ENCODE peak calls at places on chromosomes 2 and 18, in seven cellular contexts. T, B, M, X, G, J and N are unnamed samples. For H3F3A and H3K4me1, the result is how much of the 10 kb centered on the place peaks cover.

GRCh38 chr2:75560768-75561565 is at the start of gene EVA1A:
- DNase-seq in G (peak), J (peak), B (peak), X (peak), M (peak), T (peak), N (peak)

GRCh38 chr2:235939471-235939870 is 228.7 kb downstream of the GBX2 start:
- DNase-seq in G (peak), X (no peak), B (no peak), M (no peak), J (no peak), T (no peak), N (no peak)

GRCh38 chr2:10183146-10183675 is 60.7 kb downstream of the RRM2 start:
- DNase-seq in B (no peak), J (no peak), G (no peak), M (no peak), T (peak), X (no peak), N (no peak)

GRCh38 chr18:55385770-55386169 is 202.2 kb downstream of the TCF4 start:
- DNase-seq in J (no peak), X (no peak), G (no peak), B (no peak), M (no peak), T (no peak), N (no peak)

GRCh38 chr2:231160701-231161100 is 35.9 kb upstream of the HTR2B start:
- DNase-seq in J (no peak), T (no peak), B (no peak), G (peak), M (no peak), X (no peak), N (no peak)

GRCh38 chr18:64119916-64120315 is 29.0 kb downstream of the LINC00305 start:
- DNase-seq in X (no peak), M (peak), B (peak), T (no peak), G (peak), J (no peak), N (no peak)

GRCh38 chr18:41745166-41746049 is 209.6 kb upstream of the PIK3C3 start:
- DNase-seq in T (peak), B (peak), J (peak), X (peak), M (peak), G (peak), N (peak)

GRCh38 chr2:182406221-182406620 is 20.6 kb downstream of the PDE1A start:
- DNase-seq in M (no peak), G (peak), B (no peak), X (no peak), J (no peak), T (no peak), N (no peak)

GRCh38 chr2:108594982-108595464 is 60.8 kb downstream of the LIMS1 start:
- DNase-seq in X (peak), J (no peak), B (no peak), G (peak), T (no peak), M (peak), N (peak)

GRCh38 chr18:57150828-57151227 is 3.9 kb downstream of the BOD1L2 start:
- DNase-seq in J (peak), G (no peak), T (peak), B (peak), M (no peak), X (no peak), N (no peak)

GRCh38 chr2:27445155-27445554 is 3.0 kb downstream of the KRTCAP3 start:
- DNase-seq in M (no peak), G (no peak), T (no peak), X (no peak), J (no peak), B (no peak), N (no peak)

GRCh38 chr18:59763541-59764136 is 66.4 kb upstream of the CCBE1 start:
- DNase-seq in J (no peak), G (no peak), T (no peak), X (no peak), B (no peak), M (no peak), N (no peak)

GRCh38 chr18:41389936-41390667 is 564.9 kb upstream of the PIK3C3 start:
- DNase-seq in B (no peak), T (no peak), X (no peak), J (no peak), M (peak), G (no peak), N (no peak)

GRCh38 chr2:86372641-86373502 is 35.4 kb upstream of the REEP1 start:
- DNase-seq in M (peak), G (peak), X (no peak), J (peak), T (peak), B (peak), N (peak)

GRCh38 chr2:69601179-69601612 is 42.3 kb downstream of the AAK1 start:
- DNase-seq in B (no peak), T (no peak), M (peak), X (no peak), J (no peak), G (peak), N (peak)

GRCh38 chr2:151302879-151303278 is 13.4 kb upstream of the NMI start:
- DNase-seq in G (peak), X (no peak), T (no peak), J (no peak), M (no peak), B (no peak), N (no peak)

GRCh38 chr2:167925775-167926174 is 321.6 kb downstream of the STK39 start:
- DNase-seq in T (peak), G (no peak), M (no peak), J (no peak), X (no peak), B (no peak), N (no peak)

GRCh38 chr2:23361185-23361584 is 23.8 kb upstream of the KLHL29 start:
- DNase-seq in G (no peak), X (no peak), B (no peak), M (no peak), J (no peak), T (no peak), N (no peak)

GRCh38 chr18:49486617-49486958 is 446 bp downstream of the C18orf32 start:
- DNase-seq in B (no peak), J (peak), X (no peak), M (no peak), G (peak), T (no peak), N (no peak)

GRCh38 chr18:49490246-49490762 is 3.3 kb upstream of the C18orf32 start:
- DNase-seq in J (no peak), T (no peak), G (peak), X (no peak), M (no peak), B (no peak), N (no peak)

GRCh38 chr18:49491534-49491856 is 4.5 kb upstream of the C18orf32 start:
- DNase-seq in B (no peak), M (no peak), T (no peak), X (no peak), J (no peak), G (no peak), N (no peak)

GRCh38 chr18:49486959-49487710 is at the start of gene C18orf32:
- DNase-seq in G (peak), T (peak), X (peak), B (peak), M (peak), J (peak), N (peak)

GRCh38 chr18:49487711-49488310 is 777 bp upstream of the C18orf32 start:
- DNase-seq in T (no peak), X (no peak), J (peak), M (no peak), B (no peak), G (no peak), N (no peak)
- H3F3A ChIP-seq in T (under half), X (half or more), J (half or more), M (under half), B (under half), G (half or more), N (half or more)

GRCh38 chr2:190320696-190321095 is 1.1 kb upstream of the HIBCH start:
- DNase-seq in M (no peak), G (no peak), B (no peak), J (no peak), X (no peak), T (no peak), N (no peak)
- H3K27ac ChIP-seq in M (no peak), G (no peak), B (no peak), J (no peak), X (no peak), T (peak), N (no peak)

GRCh38 chr18:48535956-48536355 is 2.9 kb upstream of the CTIF start:
- DNase-seq in J (no peak), G (no peak), B (no peak), X (no peak), M (no peak), T (no peak), N (no peak)

GRCh38 chr18:48531979-48532378 is 6.9 kb upstream of the CTIF start:
- DNase-seq in M (no peak), X (no peak), B (no peak), T (no peak), G (no peak), J (no peak), N (no peak)

GRCh38 chr18:48531082-48531403 is 7.8 kb upstream of the CTIF start:
- DNase-seq in J (no peak), G (no peak), X (no peak), T (no peak), B (no peak), M (no peak), N (no peak)

GRCh38 chr18:48534364-48534763 is 4.5 kb upstream of the CTIF start:
- DNase-seq in T (no peak), J (no peak), G (peak), M (no peak), X (no peak), B (no peak), N (no peak)

DNA sequence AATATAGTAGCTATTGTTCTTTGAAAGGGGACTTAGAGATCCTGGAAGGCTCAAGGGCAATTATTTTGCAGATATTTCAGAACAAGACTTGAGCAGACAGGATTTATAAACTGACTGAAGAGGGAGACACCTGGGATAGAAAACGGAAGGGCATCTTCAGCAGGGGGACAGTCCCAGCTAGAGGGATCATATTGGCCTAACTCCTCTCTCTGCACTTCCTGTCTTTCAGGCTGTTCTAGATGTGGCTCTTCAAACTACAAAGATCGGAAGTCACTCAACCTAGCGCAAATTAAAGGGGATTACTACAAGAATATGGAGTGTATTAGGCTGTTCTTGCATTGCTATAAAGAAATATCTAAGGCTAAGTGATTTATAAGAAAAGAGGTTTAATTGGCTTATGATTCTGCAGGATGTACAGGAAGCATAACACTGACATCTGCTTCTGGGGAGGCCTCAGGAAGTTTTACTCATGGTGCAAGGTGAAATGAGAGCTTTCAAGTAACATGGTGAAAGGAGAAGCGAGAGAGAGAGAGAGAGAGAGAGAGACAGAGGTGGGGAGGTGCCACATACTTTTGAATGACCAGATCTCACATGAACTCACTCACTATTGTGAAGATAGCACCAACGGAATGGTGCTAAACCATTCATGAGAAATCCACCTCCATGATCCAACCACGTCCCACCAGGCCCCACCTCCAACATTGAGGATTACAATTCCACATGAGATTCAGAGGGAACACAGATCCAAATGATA is 5.3 kb upstream of the CTIF start:
- DNase-seq in G (no peak), M (no peak), T (no peak), J (no peak), B (no peak), X (no peak), N (no peak)
- H3K4me1 ChIP-seq in G (under half), M (under half), T (under half), J (under half), B (under half), X (under half), N (under half)

GRCh38 chr2:64111426-64111825 is 32.8 kb downstream of the PELI1 start:
- DNase-seq in G (peak), M (no peak), T (no peak), J (no peak), B (no peak), X (no peak), N (no peak)
- H3F3A ChIP-seq in G (under half), M (under half), T (under half), J (under half), B (under half), X (under half), N (under half)

GRCh38 chr2:239285932-239286230 is 114.9 kb downstream of the HDAC4 start:
- DNase-seq in T (no peak), M (no peak), B (no peak), J (no peak), G (no peak), X (no peak), N (no peak)
- H3K27ac ChIP-seq in T (no peak), M (no peak), B (no peak), J (no peak), G (no peak), X (no peak), N (no peak)

DNA sequence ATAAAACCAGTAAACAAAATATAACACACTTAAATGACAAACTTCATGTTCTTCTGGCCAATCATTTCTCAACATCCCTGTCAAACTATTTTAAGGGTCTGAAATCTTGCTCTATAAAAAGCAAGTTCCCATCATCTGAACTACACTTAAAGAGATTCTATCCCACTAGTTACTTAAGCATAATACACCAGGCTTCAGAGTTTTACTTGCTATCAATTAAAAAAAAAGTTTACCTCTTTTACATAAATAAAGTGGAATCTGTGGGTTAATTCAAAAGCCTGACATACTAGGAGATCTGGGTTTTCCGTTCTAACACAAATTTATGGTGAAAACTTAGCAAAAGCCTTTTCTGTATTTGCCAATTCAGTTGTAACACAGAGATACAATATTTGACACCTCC is 1.9 kb downstream of the CLASP1 start:
- DNase-seq in X (no peak), G (no peak), T (no peak), J (no peak), M (no peak), B (no peak), N (no peak)
- H3K4me1 ChIP-seq in X (under half), G (under half), T (under half), J (under half), M (under half), B (under half), N (under half)

GRCh38 chr2:64650257-64650656 is 3.5 kb downstream of the SERTAD2 start:
- DNase-seq in M (no peak), G (no peak), T (no peak), J (no peak), X (no peak), B (no peak), N (no peak)

GRCh38 chr2:64649013-64649484 is 4.7 kb downstream of the SERTAD2 start:
- DNase-seq in J (no peak), B (no peak), X (peak), M (no peak), G (no peak), T (no peak), N (no peak)

GRCh38 chr2:64650722-64651338 is 2.9 kb downstream of the SERTAD2 start:
- DNase-seq in X (peak), B (no peak), J (no peak), G (no peak), T (no peak), M (peak), N (no peak)

GRCh38 chr2:64651590-64651989 is 2.1 kb downstream of the SERTAD2 start:
- DNase-seq in B (no peak), M (no peak), J (no peak), T (no peak), G (no peak), X (no peak), N (no peak)

DNA sequence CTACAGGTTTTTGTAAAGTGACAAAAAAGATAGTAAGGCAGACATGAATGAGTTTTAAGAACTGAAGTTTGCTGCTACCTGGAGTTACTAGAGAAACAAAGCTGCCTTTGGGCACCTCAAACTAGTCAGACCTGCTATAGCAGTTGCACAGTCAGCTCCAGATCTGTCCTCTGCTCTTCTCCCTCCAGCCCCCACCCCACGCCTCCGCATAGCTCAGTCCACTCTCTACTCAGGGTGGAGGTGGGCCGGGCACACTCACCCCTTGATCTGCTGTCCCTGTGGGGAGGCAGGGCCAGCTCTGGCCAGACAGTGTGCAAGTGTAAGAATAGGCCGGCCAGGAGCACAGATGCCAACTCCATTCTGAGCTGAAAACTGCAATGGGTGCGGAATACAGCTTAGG is 4.1 kb downstream of the SERTAD2 start:
- DNase-seq in B (no peak), J (peak), T (no peak), G (peak), X (peak), M (peak), N (peak)
- H3F3A ChIP-seq in B (under half), J (half or more), T (under half), G (under half), X (under half), M (under half), N (half or more)

GRCh38 chr18:5653802-5654201 is 110.0 kb upstream of the EPB41L3 start:
- DNase-seq in G (no peak), X (no peak), T (no peak), J (no peak), M (no peak), B (no peak), N (no peak)

GRCh38 chr18:5646739-5647138 is 102.9 kb upstream of the EPB41L3 start:
- DNase-seq in X (no peak), J (no peak), T (no peak), G (peak), B (no peak), M (no peak), N (no peak)

GRCh38 chr18:5649439-5649838 is 105.6 kb upstream of the EPB41L3 start:
- DNase-seq in G (no peak), B (no peak), X (no peak), J (no peak), T (no peak), M (no peak), N (no peak)
- H3K27ac ChIP-seq in G (no peak), B (no peak), X (no peak), J (no peak), T (no peak), M (no peak), N (no peak)

GRCh38 chr18:24051256-24051947 is 36.8 kb downstream of the TTC39C start:
- DNase-seq in T (no peak), B (no peak), J (no peak), M (peak), G (no peak), X (no peak), N (peak)

GRCh38 chr18:24053211-24053610 is 38.7 kb downstream of the TTC39C start:
- DNase-seq in X (no peak), B (no peak), M (no peak), T (no peak), G (no peak), J (no peak), N (no peak)

GRCh38 chr18:24052053-24052452 is 37.5 kb downstream of the TTC39C start:
- DNase-seq in J (no peak), T (no peak), X (no peak), G (no peak), M (peak), B (no peak), N (no peak)

GRCh38 chr18:24049142-24049541 is 34.6 kb downstream of the TTC39C start:
- DNase-seq in J (no peak), X (no peak), G (no peak), B (no peak), T (no peak), M (no peak), N (no peak)

GRCh38 chr18:24050916-24051255 is 36.3 kb downstream of the TTC39C start:
- DNase-seq in J (no peak), G (no peak), B (no peak), X (no peak), M (no peak), T (no peak), N (no peak)
- H3K4me1 ChIP-seq in J (under half), G (under half), B (under half), X (under half), M (under half), T (under half), N (under half)